ENCODE peak calls at places on chromosomes 11 and 22, in four cellular contexts. R is HAP-1; Q is effector CD4-positive, alpha-beta T cell; M is SW480. H is an unnamed sample.
A peak's percentile ranks its signal among the peaks of the same experiment; 100 is the strongest.

GRCh38 chr22:44154431-44154942 is 26.2 kb upstream of the PARVG start:
- DNase-seq in Q (no peak), M (peak; percentile 46), R (no peak), H (no peak)

GRCh38 chr11:120587299-120587698 is 75.8 kb downstream of the GRIK4 start:
- DNase-seq in M (no peak), Q (no peak), R (no peak), H (no peak)

GRCh38 chr11:75981546-75981945 is 166.5 kb downstream of the UVRAG start:
- DNase-seq in R (no peak), Q (no peak), M (no peak), H (no peak)

GRCh38 chr11:128908391-128909246 is 17.5 kb downstream of the KCNJ5 start:
- DNase-seq in M (peak; percentile 75), Q (no peak), R (no peak), H (peak; percentile 86)

GRCh38 chr11:59186130-59186594 is 14.2 kb downstream of the DTX4 start:
- DNase-seq in M (peak; percentile 23), R (peak; percentile 74), Q (peak; percentile 42), H (peak; percentile 55)

GRCh38 chr22:41175546-41175945 is 29.6 kb upstream of the L3MBTL2 start:
- DNase-seq in R (no peak), Q (no peak), M (no peak), H (no peak)

GRCh38 chr11:111186308-111186967 is 59.1 kb upstream of the POU2AF2 start:
- DNase-seq in R (no peak), Q (no peak), M (peak; percentile 11), H (no peak)

GRCh38 chr11:47324520-47324919 is 28.0 kb downstream of the MYBPC3 start:
- DNase-seq in M (no peak), Q (no peak), R (no peak), H (no peak)

GRCh38 chr11:115141715-115142114 is 362.5 kb downstream of the CADM1 start:
- DNase-seq in Q (no peak), R (no peak), M (no peak), H (no peak)

GRCh38 chr11:106086135-106086534 is 8.7 kb downstream of the AASDHPPT start:
- DNase-seq in Q (no peak), R (no peak), M (no peak), H (no peak)

GRCh38 chr11:83827520-83827919 is 541.4 kb upstream of the CCDC90B start:
- DNase-seq in Q (no peak), M (no peak), R (no peak), H (no peak)

GRCh38 chr22:19129871-19130270 is 1.2 kb upstream of the TSSK2 start:
- DNase-seq in R (no peak), Q (no peak), M (no peak), H (peak; percentile 50)

GRCh38 chr22:49033616-49034015 is 794.1 kb downstream of the BRD1 start:
- DNase-seq in M (no peak), Q (no peak), R (no peak), H (no peak)

GRCh38 chr11:12079726-12080556 is 30.4 kb upstream of the MICAL2 start:
- DNase-seq in Q (no peak), R (no peak), M (peak; percentile 62), H (peak; percentile 92)

GRCh38 chr22:44220727-44221680 is 40.3 kb downstream of the PARVG start:
- DNase-seq in R (no peak), Q (no peak), M (no peak), H (no peak)

GRCh38 chr22:37201066-37201820 is 11.0 kb downstream of the SSTR3 start:
- DNase-seq in M (no peak), Q (no peak), R (no peak), H (no peak)

GRCh38 chr11:103659138-103659734 is 377.2 kb upstream of the DDI1 start:
- DNase-seq in M (peak; percentile 25), Q (no peak), R (peak; percentile 14), H (peak; percentile 58)

GRCh38 chr11:106786251-106786650 is 232.0 kb downstream of the GUCY1A2 start:
- DNase-seq in M (no peak), Q (no peak), R (no peak), H (no peak)

GRCh38 chr22:37609240-37610152 is 862 bp downstream of the GGA1 start:
- DNase-seq in Q (no peak), R (peak; percentile 29), M (no peak), H (peak; percentile 15)

H was measured in MCF 10A.